ENCODE peak calls at places on chromosomes 2 and 18, in six cellular contexts. J is GM12891, P is K562, M is HepG2, G is GM12878, D is H1. V is an unnamed sample.

GRCh38 chr2:142423603-142424002 is 292.8 kb upstream of the LRP1B start:
- DNase-seq in G (no peak), M (no peak), J (no peak), P (no peak), D (no peak), V (no peak)

GRCh38 chr2:36461039-36461681 is 105.6 kb downstream of the CRIM1 start:
- DNase-seq in J (no peak), G (peak), M (peak), D (no peak), P (no peak), V (no peak)

GRCh38 chr2:2834530-2835254 is 503.6 kb upstream of the MYT1L start:
- DNase-seq in M (no peak), J (no peak), G (no peak), D (no peak), P (no peak), V (no peak)

GRCh38 chr2:190720276-190720675 is 71.4 kb downstream of the NAB1 start:
- DNase-seq in D (no peak), G (no peak), M (no peak), P (no peak), J (no peak), V (no peak)

GRCh38 chr2:181393472-181393871 is 63.7 kb upstream of the ITGA4 start:
- DNase-seq in D (no peak), M (peak), J (no peak), G (no peak), P (no peak), V (peak)

GRCh38 chr2:158060862-158061435 is 40.7 kb upstream of the UPP2 start:
- DNase-seq in J (no peak), P (no peak), M (no peak), D (no peak), G (no peak), V (no peak)

GRCh38 chr2:186733414-186733813 is 39.6 kb downstream of the FAM171B start:
- DNase-seq in P (no peak), G (no peak), J (no peak), D (no peak), M (no peak), V (no peak)

GRCh38 chr2:98730851-98731708 is at the start of gene MGAT4A:
- DNase-seq in M (peak), G (no peak), D (peak), J (peak), P (peak), V (peak)

GRCh38 chr2:239305771-239306170 is 95.0 kb downstream of the HDAC4 start:
- DNase-seq in D (no peak), M (no peak), P (no peak), G (no peak), J (no peak), V (no peak)

GRCh38 chr18:48022531-48023330 is 92.3 kb upstream of the SMAD2 start:
- DNase-seq in J (peak), G (peak), P (peak), M (peak), D (no peak), V (peak)

GRCh38 chr2:238165288-238165921 is 6.6 kb downstream of the ERFE start:
- DNase-seq in M (no peak), G (no peak), P (no peak), D (no peak), J (peak), V (no peak)

GRCh38 chr2:226398580-226398979 is 401.0 kb downstream of the IRS1 start:
- DNase-seq in P (no peak), G (no peak), J (no peak), M (peak), D (no peak), V (no peak)

GRCh38 chr2:216665240-216665639 is 30.1 kb downstream of the IGFBP5 start:
- DNase-seq in D (no peak), M (no peak), P (no peak), G (no peak), J (no peak), V (no peak)

GRCh38 chr2:88838165-88838635 is 146.7 kb downstream of the RPIA start:
- DNase-seq in P (no peak), J (no peak), M (no peak), G (no peak), D (no peak), V (no peak)

GRCh38 chr2:241762933-241763369 is 13.7 kb upstream of the GAL3ST2 start:
- DNase-seq in P (peak), D (peak), G (peak), M (no peak), J (no peak), V (peak)

GRCh38 chr2:44894058-44894457 is 47.4 kb upstream of the SIX3 start:
- DNase-seq in G (peak), D (no peak), M (no peak), P (no peak), J (no peak), V (no peak)

GRCh38 chr2:105180491-105180972 is 61.0 kb upstream of the GPR45 start:
- DNase-seq in G (no peak), M (no peak), D (peak), P (no peak), J (no peak), V (no peak)

GRCh38 chr2:206556357-206556949 is 85.8 kb upstream of the FAM237A start:
- DNase-seq in M (peak), G (no peak), J (no peak), D (no peak), P (peak), V (no peak)

GRCh38 chr18:49393011-49393410 is 67.4 kb downstream of the DYM start:
- DNase-seq in D (no peak), J (no peak), P (no peak), M (no peak), G (no peak), V (no peak)

GRCh38 chr2:64018715-64019082 is 529 bp downstream of the VPS54 start:
- DNase-seq in J (no peak), M (no peak), G (no peak), P (peak), D (peak), V (no peak)

GRCh38 chr2:88828397-88829137 is 137.1 kb downstream of the RPIA start:
- DNase-seq in J (no peak), G (no peak), D (no peak), P (no peak), M (no peak), V (no peak)

GRCh38 chr2:72204156-72204781 is 56.6 kb upstream of the CYP26B1 start:
- DNase-seq in M (peak), J (no peak), D (no peak), P (no peak), G (no peak), V (no peak)

GRCh38 chr2:18413794-18414396 is 146.6 kb downstream of the RDH14 start:
- DNase-seq in J (no peak), P (no peak), M (no peak), D (no peak), G (no peak), V (no peak)

GRCh38 chr2:24943427-24943826 is 23.4 kb upstream of the ADCY3 start:
- DNase-seq in M (no peak), G (no peak), D (no peak), J (no peak), P (no peak), V (no peak)

GRCh38 chr18:8841781-8842485 is 136.6 kb downstream of the MTCL1 start:
- DNase-seq in J (no peak), D (no peak), M (no peak), P (no peak), G (no peak), V (no peak)

GRCh38 chr2:201116959-201117734 is 1.2 kb downstream of the CFLAR start:
- DNase-seq in G (no peak), J (no peak), P (no peak), M (peak), D (no peak), V (no peak)

GRCh38 chr2:10120158-10120937 is 2.2 kb upstream of the RRM2 start:
- DNase-seq in M (peak), D (peak), J (peak), P (peak), G (peak), V (peak)

GRCh38 chr2:62489162-62489561 is 16.8 kb downstream of the TMEM17 start:
- DNase-seq in J (no peak), G (no peak), D (no peak), P (no peak), M (no peak), V (no peak)

GRCh38 chr2:160367887-160368286 is 125.7 kb downstream of the RBMS1 start:
- DNase-seq in M (no peak), G (peak), P (no peak), J (no peak), D (no peak), V (no peak)

GRCh38 chr2:107717666-107718065 is 109.0 kb upstream of the RGPD4 start:
- DNase-seq in P (no peak), G (no peak), D (no peak), M (no peak), J (no peak), V (no peak)

GRCh38 chr2:133532919-133533318 is 35.3 kb downstream of the NCKAP5 start:
- DNase-seq in J (no peak), D (no peak), P (no peak), G (no peak), M (no peak), V (no peak)

GRCh38 chr2:231425811-231426703 is 30.5 kb downstream of the B3GNT7 start:
- DNase-seq in P (no peak), D (no peak), G (no peak), J (no peak), M (no peak), V (no peak)

GRCh38 chr2:132589060-132589765 is 80.8 kb downstream of the LYPD1 start:
- DNase-seq in D (peak), P (no peak), M (no peak), J (no peak), G (no peak), V (no peak)

GRCh38 chr2:26430826-26431225 is 29.1 kb downstream of the DRC1 start:
- DNase-seq in J (no peak), D (no peak), M (no peak), G (no peak), P (no peak), V (no peak)

GRCh38 chr2:241673797-241674725 is 12.6 kb downstream of the DTYMK start:
- DNase-seq in P (peak), G (no peak), J (no peak), D (peak), M (peak), V (no peak)

GRCh38 chr18:36546876-36547275 is 249.4 kb downstream of the FHOD3 start:
- DNase-seq in G (no peak), M (no peak), P (no peak), J (no peak), D (no peak), V (no peak)

GRCh38 chr18:36546028-36546427 is 248.5 kb downstream of the FHOD3 start:
- DNase-seq in M (no peak), J (no peak), D (no peak), P (no peak), G (no peak), V (no peak)

GRCh38 chr18:36544036-36544725 is 246.7 kb downstream of the FHOD3 start:
- DNase-seq in G (no peak), J (no peak), M (no peak), P (no peak), D (no peak), V (no peak)

DNA sequence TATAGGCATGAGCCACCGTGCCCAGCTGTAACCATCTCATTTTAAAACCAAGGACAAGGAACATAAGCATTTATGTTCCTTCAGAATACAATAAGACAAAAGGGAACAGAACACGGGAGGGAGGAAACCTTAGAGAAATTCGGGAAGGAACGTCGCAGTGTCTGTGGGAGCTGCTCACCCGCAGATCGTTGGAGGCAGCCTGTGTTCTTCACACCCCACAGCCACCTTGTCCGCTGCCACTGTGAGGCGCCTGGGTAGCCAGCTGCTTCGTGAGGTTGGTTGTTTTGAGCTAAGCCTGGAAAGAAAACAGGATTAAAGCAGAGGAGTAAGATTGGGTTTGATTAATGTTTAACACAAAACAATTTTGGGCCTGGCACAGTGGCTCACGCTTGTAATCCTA is 250.0 kb downstream of the FHOD3 start:
- DNase-seq in J (no peak), G (no peak), P (no peak), M (no peak), D (no peak), V (no peak)
- TF ChIP-seq TAF1 in J (no peak), G (no peak), P (no peak), M (no peak), D (no peak), V (no peak)

DNA sequence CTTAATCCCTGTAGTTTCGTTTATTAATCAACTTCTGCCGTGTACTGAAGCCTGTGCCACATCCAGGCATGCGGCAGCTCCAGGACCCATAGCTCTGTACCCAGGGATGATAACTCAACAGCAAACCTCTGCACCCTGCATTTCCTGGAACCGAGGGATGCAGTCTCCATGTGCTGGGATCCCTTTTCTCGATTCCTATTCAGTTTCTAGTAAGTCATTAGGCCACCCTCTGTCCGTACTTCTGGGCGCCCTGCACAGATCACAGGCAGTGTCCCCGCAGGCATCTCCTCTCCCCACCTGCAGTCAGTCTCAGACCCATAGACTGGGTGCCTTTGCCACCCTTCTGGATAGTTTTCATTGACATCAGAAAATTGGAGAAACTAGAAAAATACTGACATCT is 18.8 kb downstream of the TMEM18 start:
- DNase-seq in J (no peak), M (no peak), P (no peak), D (no peak), G (no peak), V (no peak)
- TF ChIP-seq POLR2A in J (no peak), M (no peak), P (no peak), D (no peak), G (no peak), V (no peak)

GRCh38 chr18:10210077-10210476 is 244.4 kb upstream of the APCDD1 start:
- DNase-seq in J (no peak), P (no peak), D (no peak), M (no peak), G (no peak), V (no peak)

GRCh38 chr18:10215444-10215843 is 239.0 kb upstream of the APCDD1 start:
- DNase-seq in P (no peak), G (no peak), J (no peak), D (no peak), M (no peak), V (no peak)

GRCh38 chr18:10216809-10217208 is 237.6 kb upstream of the APCDD1 start:
- DNase-seq in D (no peak), M (no peak), G (no peak), J (no peak), P (no peak), V (no peak)

GRCh38 chr18:10207682-10208081 is 246.8 kb upstream of the APCDD1 start:
- DNase-seq in P (no peak), D (no peak), J (no peak), M (no peak), G (no peak), V (no peak)

DNA sequence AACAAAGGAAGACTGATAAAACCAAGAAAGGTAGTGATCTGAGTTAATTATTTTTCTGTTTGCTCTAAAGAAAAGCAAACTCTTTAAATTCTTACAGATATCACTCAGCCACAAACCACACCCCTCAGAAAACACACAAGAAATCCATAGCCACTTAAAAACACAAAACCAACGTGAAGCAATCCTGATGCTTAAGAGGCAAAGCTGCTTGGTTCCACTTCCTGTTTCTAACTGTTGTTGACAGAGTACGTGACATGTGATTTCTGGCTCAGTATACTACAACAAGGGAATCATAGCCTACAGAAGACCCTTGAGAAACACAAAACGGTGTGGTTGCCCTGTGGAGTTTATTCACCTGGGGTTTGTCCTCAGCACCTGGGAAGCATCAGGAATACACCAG is 240.9 kb upstream of the APCDD1 start:
- DNase-seq in M (no peak), J (peak), G (peak), P (no peak), D (no peak), V (no peak)
- TF ChIP-seq POLR2AphosphoS5 in M (no peak), J (no peak), G (no peak), P (no peak), D (no peak), V (no peak)

DNA sequence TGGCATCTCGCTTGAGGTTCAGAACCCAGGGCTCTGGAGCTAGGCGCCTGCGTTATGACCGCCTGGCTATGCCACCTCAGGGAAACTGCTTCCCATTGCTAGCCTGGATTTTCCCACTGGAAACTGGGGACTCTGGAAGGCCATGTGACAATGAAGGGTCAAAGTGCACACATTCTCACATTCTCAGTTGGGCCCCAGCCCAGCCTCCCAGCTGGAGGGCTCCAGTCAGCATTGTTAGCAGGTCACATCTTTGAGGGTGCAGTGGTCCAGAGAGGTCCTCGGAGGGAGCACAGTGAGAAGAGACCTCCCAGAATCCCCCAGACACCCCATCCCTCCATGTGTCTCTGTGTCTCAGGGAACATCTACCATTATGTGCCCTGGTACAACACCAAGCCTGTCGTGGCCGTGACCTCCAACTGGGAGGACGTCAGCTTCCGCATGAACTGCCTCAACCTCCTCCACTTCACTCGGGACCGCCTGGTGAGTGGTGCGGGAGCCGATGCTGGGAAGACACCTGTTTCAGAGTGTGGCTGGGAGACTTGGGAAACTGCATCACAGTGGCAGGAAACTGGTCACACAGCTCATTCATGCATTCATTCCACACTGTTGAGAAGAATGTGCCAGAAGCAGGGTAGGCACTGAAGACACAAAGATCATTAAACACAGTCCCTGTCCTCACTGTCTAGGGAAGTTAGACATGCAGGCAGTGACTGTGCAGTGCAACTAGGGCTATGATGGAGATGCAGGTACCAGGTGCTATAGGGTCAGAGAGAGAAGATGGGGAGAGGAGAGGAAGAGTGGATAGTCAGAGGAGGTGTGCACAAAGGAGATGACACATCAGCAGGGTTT is 41.6 kb downstream of the FER1L5 start:
- DNase-seq in M (peak), P (no peak), J (no peak), G (no peak), D (no peak), V (no peak)
- TF ChIP-seq TAF1 in M (peak), P (no peak), J (no peak), G (no peak), D (no peak), V (no peak)